ENCODE peak calls at places on chromosome 12, in six cellular contexts. X, B, J, F, S and Z are unnamed samples.

GRCh38 chr12:49019120-49019430 is 499 bp upstream of the PRKAG1 start:
- DNase-seq in X (no peak), B (no peak), J (no peak), F (no peak), S (no peak), Z (peak; percentile 16)

GRCh38 chr12:110934093-110934852 is 13.9 kb upstream of the MYL2 start:
- DNase-seq in X (no peak), B (no peak), J (peak; percentile 82), F (no peak), S (no peak), Z (peak; percentile 94)

GRCh38 chr12:79400481-79400880 is 290.3 kb downstream of the PAWR start:
- DNase-seq in X (no peak), B (no peak), J (no peak), F (no peak), S (no peak), Z (no peak)

GRCh38 chr12:89789862-89790261 is 81.2 kb upstream of the ATP2B1 start:
- DNase-seq in X (no peak), B (no peak), J (no peak), F (no peak), S (no peak), Z (no peak)

GRCh38 chr12:53975816-53976152 is 1.0 kb upstream of the HOTAIR start:
- DNase-seq in X (no peak), B (no peak), J (no peak), F (no peak), S (no peak), Z (no peak)

GRCh38 chr12:31234053-31234835 is 91.7 kb downstream of the SINHCAF start:
- DNase-seq in X (no peak), B (no peak), J (no peak), F (no peak), S (no peak), Z (no peak)

GRCh38 chr12:56688846-56689113 is 696 bp upstream of the PTGES3 start:
- DNase-seq in X (no peak), B (no peak), J (no peak), F (no peak), S (no peak), Z (no peak)

GRCh38 chr12:1937481-1938224 is 19.2 kb upstream of the CACNA2D4 start:
- DNase-seq in X (no peak), B (no peak), J (no peak), F (no peak), S (no peak), Z (no peak)

GRCh38 chr12:109877504-109878246 is 2.7 kb downstream of the GLTP start:
- DNase-seq in X (no peak), B (no peak), J (no peak), F (no peak), S (no peak), Z (no peak)

DNA sequence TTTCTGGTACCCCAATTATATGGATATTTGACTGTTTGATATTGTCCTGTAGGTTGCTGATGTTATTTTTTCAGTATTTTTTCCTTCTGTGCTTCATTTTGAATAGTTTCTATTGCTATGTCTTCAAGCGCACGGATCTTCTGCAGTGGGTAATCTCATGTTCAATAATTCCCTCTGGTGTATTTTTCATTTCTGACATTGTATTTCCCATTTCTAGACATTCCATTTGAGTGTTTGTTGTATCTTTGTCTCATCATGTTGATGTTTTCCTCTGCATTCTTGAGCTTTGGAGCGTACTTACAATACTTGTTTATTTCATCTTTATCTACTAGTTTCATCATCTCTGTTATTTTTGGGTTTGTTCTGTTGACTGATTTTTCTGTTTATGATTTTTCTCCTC is 22.0 kb downstream of the TSPAN9 start:
- DNase-seq in X (no peak), B (no peak), J (no peak), F (no peak), S (no peak), Z (no peak)
- H2BK15ac ChIP-seq in X (no peak overlapping the region), B (no peak overlapping the region), J (no peak overlapping the region), F (no peak overlapping the region), S (no peak overlapping the region), Z (no peak overlapping the region)

GRCh38 chr12:112421363-112421762 is 2.6 kb downstream of the PTPN11 start:
- DNase-seq in X (no peak), B (no peak), J (no peak), F (no peak), S (no peak), Z (no peak)
- H3K4ac ChIP-seq in X (no peak overlapping the region), B (no peak overlapping the region), J (no peak overlapping the region), F (no peak overlapping the region), S (no peak overlapping the region), Z (no peak overlapping the region)

GRCh38 chr12:118058881-118059644 is 1.9 kb downstream of the WSB2 start:
- DNase-seq in X (peak; percentile 47), B (no peak), J (no peak), F (no peak), S (no peak), Z (no peak)

GRCh38 chr12:118058227-118058626 is 2.8 kb downstream of the WSB2 start:
- DNase-seq in X (no peak), B (no peak), J (no peak), F (no peak), S (no peak), Z (no peak)

GRCh38 chr12:118060301-118061010 is 523 bp downstream of the WSB2 start:
- DNase-seq in X (no peak), B (no peak), J (peak; percentile 34), F (no peak), S (peak; percentile 64), Z (no peak)

GRCh38 chr12:118061011-118061875 is at the start of gene WSB2:
- DNase-seq in X (peak; percentile 50), B (peak; percentile 35), J (peak; percentile 59), F (no peak), S (peak; percentile 57), Z (peak; percentile 58)

GRCh38 chr12:118059645-118060275 is 1.2 kb downstream of the WSB2 start:
- DNase-seq in X (peak; percentile 22), B (no peak), J (no peak), F (no peak), S (peak; percentile 43), Z (peak; percentile 90)
- H2BK120ac ChIP-seq in X (peak overlapping the region; percentile 85), B (no peak overlapping the region), J (no peak overlapping the region), F (no peak overlapping the region), S (peak overlapping the region; percentile 11), Z (no peak overlapping the region)

DNA sequence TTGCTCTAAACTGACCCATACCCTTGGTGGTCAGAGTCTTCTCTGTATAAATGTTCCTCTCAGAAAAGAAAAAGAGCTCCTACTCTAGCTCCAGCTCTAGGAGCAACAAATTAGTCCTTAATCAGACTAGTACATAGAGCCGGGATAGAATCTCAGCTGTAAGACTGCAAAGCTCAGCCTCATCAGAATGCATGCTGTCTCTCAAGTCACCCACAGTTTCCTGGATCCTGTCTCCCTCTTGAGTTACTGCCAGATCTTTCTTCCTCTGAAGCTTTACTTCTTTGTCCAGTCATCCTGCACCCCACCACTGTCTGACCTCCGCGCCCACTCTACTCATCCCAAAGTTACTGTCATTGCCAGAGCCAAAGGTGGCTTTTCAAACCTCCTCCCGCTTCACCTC is 139.3 kb upstream of the PRMT8 start:
- DNase-seq in X (no peak), B (no peak), J (no peak), F (no peak), S (no peak), Z (no peak)
- H2BK15ac ChIP-seq in X (no peak overlapping the region), B (no peak overlapping the region), J (no peak overlapping the region), F (no peak overlapping the region), S (no peak overlapping the region), Z (no peak overlapping the region)